ENCODE peak calls at places on chromosomes 13 and 19, in ten cellular contexts. One of them, this sample, is unnamed.

GRCh38 chr19:42234364-42234763 is 8.0 kb downstream of the GSK3A start:
- DNase-seq in hepatocyte: peak
- DNase-seq in ovary: no peak
- DNase-seq in heart right ventricle: no peak
- DNase-seq in tibial nerve: no peak
- DNase-seq in dorsolateral prefrontal cortex: no peak
- DNase-seq in tibial artery: no peak
- DNase-seq in IMR-90: no peak
- DNase-seq in colonic mucosa: no peak
- DNase-seq in adrenal gland: no peak
- DNase-seq in this sample: no peak

GRCh38 chr13:103066079-103066880 is at the start of gene SLC10A2:
- DNase-seq in hepatocyte: no peak
- DNase-seq in ovary: no peak
- DNase-seq in heart right ventricle: no peak
- DNase-seq in tibial nerve: no peak
- DNase-seq in dorsolateral prefrontal cortex: no peak
- DNase-seq in tibial artery: no peak
- DNase-seq in IMR-90: no peak
- DNase-seq in colonic mucosa: no peak
- DNase-seq in adrenal gland: no peak
- DNase-seq in this sample: no peak

GRCh38 chr13:20175907-20176652 is 15.2 kb upstream of the GJA3 start:
- DNase-seq in hepatocyte: no peak
- DNase-seq in ovary: no peak
- DNase-seq in heart right ventricle: no peak
- DNase-seq in tibial nerve: no peak
- DNase-seq in dorsolateral prefrontal cortex: no peak
- DNase-seq in tibial artery: no peak
- DNase-seq in IMR-90: no peak
- DNase-seq in colonic mucosa: no peak
- DNase-seq in adrenal gland: no peak
- DNase-seq in this sample: no peak

GRCh38 chr13:99995503-99996176 is 14.1 kb downstream of the ZIC2 start:
- DNase-seq in hepatocyte: no peak
- DNase-seq in ovary: no peak
- DNase-seq in heart right ventricle: no peak
- DNase-seq in tibial nerve: no peak
- DNase-seq in dorsolateral prefrontal cortex: no peak
- DNase-seq in tibial artery: no peak
- DNase-seq in IMR-90: no peak
- DNase-seq in colonic mucosa: no peak
- DNase-seq in adrenal gland: no peak
- DNase-seq in this sample: no peak

GRCh38 chr13:41311607-41312500 is 787 bp downstream of the NAA16 start:
- DNase-seq in hepatocyte: peak
- DNase-seq in ovary: peak
- DNase-seq in heart right ventricle: peak
- DNase-seq in tibial nerve: peak
- DNase-seq in dorsolateral prefrontal cortex: peak
- DNase-seq in tibial artery: peak
- DNase-seq in IMR-90: peak
- DNase-seq in colonic mucosa: peak
- DNase-seq in adrenal gland: peak
- DNase-seq in this sample: peak

GRCh38 chr13:94703271-94703670 is 9.1 kb downstream of the SOX21 start:
- DNase-seq in hepatocyte: no peak
- DNase-seq in ovary: no peak
- DNase-seq in heart right ventricle: no peak
- DNase-seq in tibial nerve: no peak
- DNase-seq in dorsolateral prefrontal cortex: no peak
- DNase-seq in tibial artery: no peak
- DNase-seq in IMR-90: no peak
- DNase-seq in colonic mucosa: no peak
- DNase-seq in adrenal gland: no peak
- DNase-seq in this sample: no peak

GRCh38 chr13:49810825-49811526 is 18.5 kb upstream of the KPNA3 start:
- DNase-seq in hepatocyte: peak
- DNase-seq in ovary: peak
- DNase-seq in heart right ventricle: no peak
- DNase-seq in tibial nerve: no peak
- DNase-seq in dorsolateral prefrontal cortex: no peak
- DNase-seq in tibial artery: no peak
- DNase-seq in IMR-90: peak
- DNase-seq in colonic mucosa: no peak
- DNase-seq in adrenal gland: peak
- DNase-seq in this sample: no peak

GRCh38 chr19:16078311-16078758 is 2.0 kb downstream of the TPM4 start:
- DNase-seq in hepatocyte: no peak
- DNase-seq in ovary: peak
- DNase-seq in heart right ventricle: peak
- DNase-seq in tibial nerve: peak
- DNase-seq in dorsolateral prefrontal cortex: peak
- DNase-seq in tibial artery: peak
- DNase-seq in IMR-90: peak
- DNase-seq in colonic mucosa: no peak
- DNase-seq in adrenal gland: no peak
- DNase-seq in this sample: no peak

GRCh38 chr19:13234518-13234917 is 84.3 kb downstream of the IER2 start:
- DNase-seq in hepatocyte: peak
- DNase-seq in ovary: no peak
- DNase-seq in heart right ventricle: peak
- DNase-seq in tibial nerve: peak
- DNase-seq in dorsolateral prefrontal cortex: no peak
- DNase-seq in tibial artery: peak
- DNase-seq in IMR-90: no peak
- DNase-seq in colonic mucosa: peak
- DNase-seq in adrenal gland: no peak
- DNase-seq in this sample: no peak

GRCh38 chr19:33114302-33114701 is 17.6 kb upstream of the WDR88 start:
- DNase-seq in hepatocyte: no peak
- DNase-seq in ovary: no peak
- DNase-seq in heart right ventricle: no peak
- DNase-seq in tibial nerve: no peak
- DNase-seq in dorsolateral prefrontal cortex: no peak
- DNase-seq in tibial artery: no peak
- DNase-seq in IMR-90: no peak
- DNase-seq in colonic mucosa: no peak
- DNase-seq in adrenal gland: no peak
- DNase-seq in this sample: no peak

GRCh38 chr19:4523306-4524110 is 5.2 kb upstream of the PLIN4 start:
- DNase-seq in hepatocyte: no peak
- DNase-seq in ovary: peak
- DNase-seq in heart right ventricle: no peak
- DNase-seq in tibial nerve: peak
- DNase-seq in dorsolateral prefrontal cortex: no peak
- DNase-seq in tibial artery: no peak
- DNase-seq in IMR-90: peak
- DNase-seq in colonic mucosa: peak
- DNase-seq in adrenal gland: peak
- DNase-seq in this sample: no peak

GRCh38 chr19:48480151-48480475 is 10.9 kb downstream of the CYTH2 start:
- DNase-seq in hepatocyte: no peak
- DNase-seq in ovary: peak
- DNase-seq in heart right ventricle: peak
- DNase-seq in tibial nerve: peak
- DNase-seq in dorsolateral prefrontal cortex: peak
- DNase-seq in tibial artery: peak
- DNase-seq in IMR-90: no peak
- DNase-seq in colonic mucosa: peak
- DNase-seq in adrenal gland: peak
- DNase-seq in this sample: no peak

GRCh38 chr13:43567608-43568007 is 219.2 kb downstream of the ENOX1 start:
- DNase-seq in hepatocyte: no peak
- DNase-seq in ovary: no peak
- DNase-seq in heart right ventricle: no peak
- DNase-seq in tibial nerve: no peak
- DNase-seq in dorsolateral prefrontal cortex: no peak
- DNase-seq in tibial artery: no peak
- DNase-seq in IMR-90: peak
- DNase-seq in colonic mucosa: no peak
- DNase-seq in adrenal gland: no peak
- DNase-seq in this sample: no peak

GRCh38 chr13:99941086-99941485 is 30.5 kb downstream of the ZIC5 start:
- DNase-seq in hepatocyte: no peak
- DNase-seq in ovary: no peak
- DNase-seq in heart right ventricle: no peak
- DNase-seq in tibial nerve: no peak
- DNase-seq in dorsolateral prefrontal cortex: no peak
- DNase-seq in tibial artery: no peak
- DNase-seq in IMR-90: no peak
- DNase-seq in colonic mucosa: peak
- DNase-seq in adrenal gland: no peak
- DNase-seq in this sample: no peak

DNA sequence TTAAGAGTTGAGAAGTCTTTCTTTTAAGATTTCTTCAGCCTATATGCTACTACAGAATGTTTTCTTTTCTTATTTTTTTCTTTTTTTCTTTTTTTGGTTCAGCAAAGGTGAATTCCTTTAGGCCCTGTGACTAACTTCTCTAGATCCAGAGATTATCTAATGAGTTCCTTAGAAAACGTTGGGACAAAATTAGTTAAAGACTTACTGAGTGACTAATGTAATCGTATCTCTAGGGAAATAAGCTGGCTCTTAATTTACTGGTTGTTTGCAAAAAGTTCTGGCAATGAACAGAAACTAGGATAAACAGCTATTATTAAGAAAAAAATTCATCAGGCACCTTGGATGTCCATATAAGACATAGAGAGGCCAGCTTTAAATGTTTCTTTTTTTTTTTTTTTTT is 30.7 kb upstream of the CSNK1A1L start:
- DNase-seq in hepatocyte: no peak
- DNase-seq in ovary: no peak
- DNase-seq in heart right ventricle: no peak
- DNase-seq in tibial nerve: no peak
- DNase-seq in dorsolateral prefrontal cortex: no peak
- DNase-seq in tibial artery: no peak
- DNase-seq in IMR-90: peak
- DNase-seq in colonic mucosa: no peak
- DNase-seq in adrenal gland: no peak
- DNase-seq in this sample: no peak
- H3K27ac ChIP-seq in hepatocyte: peak
- H3K27ac ChIP-seq in ovary: no peak
- H3K27ac ChIP-seq in heart right ventricle: peak
- H3K27ac ChIP-seq in tibial nerve: no peak
- H3K27ac ChIP-seq in dorsolateral prefrontal cortex: no peak
- H3K27ac ChIP-seq in tibial artery: no peak
- H3K27ac ChIP-seq in IMR-90: no peak
- H3K27ac ChIP-seq in colonic mucosa: no peak
- H3K27ac ChIP-seq in adrenal gland: no peak
- H3K27ac ChIP-seq in this sample: no peak

GRCh38 chr19:50215820-50216219 is 12.4 kb downstream of the MYH14 start:
- DNase-seq in hepatocyte: no peak
- DNase-seq in ovary: no peak
- DNase-seq in heart right ventricle: no peak
- DNase-seq in tibial nerve: no peak
- DNase-seq in dorsolateral prefrontal cortex: no peak
- DNase-seq in tibial artery: no peak
- DNase-seq in IMR-90: no peak
- DNase-seq in colonic mucosa: no peak
- DNase-seq in adrenal gland: no peak
- DNase-seq in this sample: no peak

GRCh38 chr19:50214699-50215543 is 11.5 kb downstream of the MYH14 start:
- DNase-seq in hepatocyte: peak
- DNase-seq in ovary: no peak
- DNase-seq in heart right ventricle: no peak
- DNase-seq in tibial nerve: no peak
- DNase-seq in dorsolateral prefrontal cortex: no peak
- DNase-seq in tibial artery: no peak
- DNase-seq in IMR-90: no peak
- DNase-seq in colonic mucosa: peak
- DNase-seq in adrenal gland: no peak
- DNase-seq in this sample: no peak

GRCh38 chr19:50210425-50210824 is 7.0 kb downstream of the MYH14 start:
- DNase-seq in hepatocyte: no peak
- DNase-seq in ovary: no peak
- DNase-seq in heart right ventricle: no peak
- DNase-seq in tibial nerve: no peak
- DNase-seq in dorsolateral prefrontal cortex: no peak
- DNase-seq in tibial artery: no peak
- DNase-seq in IMR-90: no peak
- DNase-seq in colonic mucosa: no peak
- DNase-seq in adrenal gland: no peak
- DNase-seq in this sample: no peak

GRCh38 chr19:50209131-50209530 is 5.7 kb downstream of the MYH14 start:
- DNase-seq in hepatocyte: no peak
- DNase-seq in ovary: no peak
- DNase-seq in heart right ventricle: no peak
- DNase-seq in tibial nerve: no peak
- DNase-seq in dorsolateral prefrontal cortex: no peak
- DNase-seq in tibial artery: no peak
- DNase-seq in IMR-90: no peak
- DNase-seq in colonic mucosa: no peak
- DNase-seq in adrenal gland: no peak
- DNase-seq in this sample: no peak

GRCh38 chr19:50213925-50214324 is 10.5 kb downstream of the MYH14 start:
- DNase-seq in hepatocyte: no peak
- DNase-seq in ovary: no peak
- DNase-seq in heart right ventricle: no peak
- DNase-seq in tibial nerve: no peak
- DNase-seq in dorsolateral prefrontal cortex: no peak
- DNase-seq in tibial artery: no peak
- DNase-seq in IMR-90: no peak
- DNase-seq in colonic mucosa: no peak
- DNase-seq in adrenal gland: no peak
- DNase-seq in this sample: no peak
- H3K4me3 ChIP-seq in hepatocyte: no peak
- H3K4me3 ChIP-seq in ovary: no peak
- H3K4me3 ChIP-seq in heart right ventricle: no peak
- H3K4me3 ChIP-seq in tibial nerve: no peak
- H3K4me3 ChIP-seq in dorsolateral prefrontal cortex: no peak
- H3K4me3 ChIP-seq in tibial artery: no peak
- H3K4me3 ChIP-seq in IMR-90: no peak
- H3K4me3 ChIP-seq in colonic mucosa: no peak
- H3K4me3 ChIP-seq in adrenal gland: no peak
- H3K4me3 ChIP-seq in this sample: no peak

DNA sequence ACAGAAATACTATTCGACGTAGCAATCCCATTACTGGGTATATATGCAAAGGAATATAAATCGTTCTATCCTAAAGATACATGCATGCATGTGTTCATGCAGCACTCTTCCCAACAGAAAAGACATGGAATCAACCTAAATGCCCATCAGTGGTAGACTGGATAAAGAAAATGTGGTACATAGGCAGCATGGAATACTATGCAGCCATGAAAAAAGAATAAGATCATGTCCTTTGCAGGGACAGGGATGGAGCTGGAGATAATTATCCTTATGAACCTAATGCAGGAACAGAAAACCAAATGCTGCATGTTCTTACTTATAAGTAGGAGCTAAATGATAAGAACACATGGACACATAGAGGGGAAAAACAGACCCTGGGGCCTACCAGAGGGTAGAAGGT is 89.3 kb downstream of the UBL3 start:
- DNase-seq in hepatocyte: no peak
- DNase-seq in ovary: no peak
- DNase-seq in heart right ventricle: no peak
- DNase-seq in tibial nerve: no peak
- DNase-seq in dorsolateral prefrontal cortex: no peak
- DNase-seq in tibial artery: no peak
- DNase-seq in IMR-90: no peak
- DNase-seq in colonic mucosa: no peak
- DNase-seq in adrenal gland: no peak
- DNase-seq in this sample: no peak
- TF ChIP-seq CTCF in hepatocyte: no peak
- TF ChIP-seq CTCF in ovary: no peak
- TF ChIP-seq CTCF in heart right ventricle: no peak
- TF ChIP-seq CTCF in tibial nerve: no peak
- TF ChIP-seq CTCF in dorsolateral prefrontal cortex: no peak
- TF ChIP-seq CTCF in tibial artery: no peak
- TF ChIP-seq CTCF in IMR-90: no peak
- TF ChIP-seq CTCF in colonic mucosa: no peak
- TF ChIP-seq CTCF in adrenal gland: no peak
- TF ChIP-seq CTCF in this sample: no peak

GRCh38 chr13:51333826-51334225 is 5.7 kb upstream of the SERPINE3 start:
- DNase-seq in hepatocyte: no peak
- DNase-seq in ovary: no peak
- DNase-seq in heart right ventricle: no peak
- DNase-seq in tibial nerve: no peak
- DNase-seq in dorsolateral prefrontal cortex: no peak
- DNase-seq in tibial artery: no peak
- DNase-seq in IMR-90: no peak
- DNase-seq in colonic mucosa: no peak
- DNase-seq in adrenal gland: no peak
- DNase-seq in this sample: no peak
- H3K27ac ChIP-seq in hepatocyte: no peak
- H3K27ac ChIP-seq in ovary: no peak
- H3K27ac ChIP-seq in heart right ventricle: no peak
- H3K27ac ChIP-seq in tibial nerve: no peak
- H3K27ac ChIP-seq in dorsolateral prefrontal cortex: no peak
- H3K27ac ChIP-seq in tibial artery: no peak
- H3K27ac ChIP-seq in IMR-90: no peak
- H3K27ac ChIP-seq in colonic mucosa: no peak
- H3K27ac ChIP-seq in adrenal gland: no peak
- H3K27ac ChIP-seq in this sample: no peak